ENCODE peak calls at places on chromosomes 12 and 14, in ten cellular contexts. D is SHP77 treated with DMSO at 0.1 percent for 48 hours; I is RCC 7860; L is HuH-7; B is dermis blood vessel endothelial cell; K is tibial artery; F is activated naive CD4-positive, alpha-beta T cell treated with Interleukin-2 at 50 U/mL for 16 hours; N is NCI-H460; A is activated gamma-delta T cell; O is stimulated activated naive CD4-positive, alpha-beta T cell. Y is an unnamed sample.

GRCh38 chr12:84874125-84874824 is 38.3 kb downstream of the SLC6A15 start:
- DNase-seq in F (no peak), B (peak), L (peak), I (peak), D (peak), O (no peak), A (no peak), N (peak), K (no peak), Y (no peak)

GRCh38 chr14:99055019-99055418 is 217.0 kb downstream of the BCL11B start:
- DNase-seq in O (no peak), B (no peak), F (no peak), N (no peak), A (no peak), D (no peak), I (no peak), K (no peak), L (no peak), Y (no peak)

GRCh38 chr12:6841139-6841515 is 402 bp downstream of the GNB3 start:
- DNase-seq in K (no peak), N (no peak), B (no peak), I (no peak), L (no peak), O (no peak), F (no peak), A (no peak), D (no peak), Y (no peak)

GRCh38 chr12:50647479-50647878 is 116.4 kb upstream of the ATF1 start:
- DNase-seq in I (peak), K (no peak), L (no peak), B (peak), A (no peak), D (no peak), N (no peak), O (no peak), F (no peak), Y (no peak)

GRCh38 chr14:53953828-53954550 is 2.6 kb downstream of the BMP4 start:
- DNase-seq in N (no peak), K (peak), O (no peak), I (no peak), F (no peak), D (no peak), A (no peak), B (peak), L (no peak), Y (no peak)

GRCh38 chr14:59964251-59965007 is 44.5 kb downstream of the LRRC9 start:
- DNase-seq in A (no peak), N (no peak), D (no peak), K (no peak), F (no peak), O (no peak), I (no peak), L (no peak), B (no peak), Y (no peak)

GRCh38 chr12:9367201-9367600 is 159.0 kb upstream of the PZP start:
- DNase-seq in L (no peak), B (no peak), D (no peak), N (no peak), A (no peak), O (no peak), F (no peak), I (no peak), K (no peak), Y (no peak)

GRCh38 chr12:108807996-108808725 is 49.2 kb downstream of the SSH1 start:
- DNase-seq in O (no peak), A (no peak), I (no peak), F (no peak), K (peak), L (no peak), D (no peak), B (no peak), N (no peak), Y (no peak)

GRCh38 chr12:54879579-54879978 is 25.3 kb downstream of the MUCL1 start:
- DNase-seq in A (no peak), L (no peak), N (no peak), B (no peak), D (no peak), F (no peak), K (no peak), O (no peak), I (no peak), Y (no peak)

GRCh38 chr14:54261283-54261682 is 135.5 kb upstream of the CDKN3 start:
- DNase-seq in L (no peak), F (no peak), K (no peak), I (no peak), A (no peak), N (no peak), B (no peak), D (no peak), O (no peak), Y (no peak)

GRCh38 chr14:67704484-67705089 is 2.9 kb downstream of the RDH12 start:
- DNase-seq in A (no peak), I (peak), F (no peak), O (no peak), L (peak), D (peak), N (peak), K (no peak), B (peak), Y (no peak)

GRCh38 chr14:64821651-64822050 is 58.1 kb downstream of the SPTB start:
- DNase-seq in A (no peak), N (no peak), O (no peak), F (no peak), L (no peak), I (no peak), B (no peak), D (no peak), K (no peak), Y (no peak)

GRCh38 chr12:10701226-10701681 is 21.9 kb downstream of the YBX3 start:
- DNase-seq in B (no peak), N (no peak), A (no peak), K (no peak), F (peak), L (no peak), O (no peak), D (no peak), I (no peak), Y (no peak)

GRCh38 chr14:77825895-77826519 is 26.1 kb downstream of the ADCK1 start:
- DNase-seq in D (no peak), K (no peak), O (no peak), F (no peak), L (no peak), I (no peak), N (no peak), B (no peak), A (no peak), Y (no peak)

GRCh38 chr12:23217716-23218115 is 592.7 kb downstream of the ETNK1 start:
- DNase-seq in B (no peak), D (no peak), L (no peak), I (no peak), K (no peak), O (no peak), A (no peak), F (no peak), N (no peak), Y (no peak)

GRCh38 chr14:103594265-103594664 is 31.5 kb downstream of the COA8 start:
- DNase-seq in L (no peak), D (peak), I (no peak), A (no peak), B (no peak), F (no peak), O (no peak), N (no peak), K (no peak), Y (no peak)

Y was measured in T-cell.